ENCODE peak calls at places on chromosomes 2 and 18, in nine cellular contexts. P, J, X, G, V, Z, R, T and B are unnamed samples.

GRCh38 chr18:75110846-75111415 is 98.0 kb downstream of the PTGR3 start:
- DNase-seq in P (no peak), J (no peak), X (no peak), G (no peak), V (no peak), Z (no peak), R (no peak), T (no peak), B (no peak)

GRCh38 chr2:55232863-55233657 is 572 bp downstream of the RPS27A start:
- DNase-seq in P (peak; percentile 53), J (peak; percentile 79), X (no peak), G (no peak), V (peak; percentile 33), Z (peak; percentile 22), R (peak; percentile 67), T (peak; percentile 70), B (no peak)

GRCh38 chr18:45874501-45875184 is 49.2 kb downstream of the SIGLEC15 start:
- DNase-seq in P (peak; percentile 47), J (no peak), X (no peak), G (no peak), V (peak; percentile 56), Z (no peak), R (peak; percentile 84), T (peak; percentile 56), B (no peak)

GRCh38 chr18:40313030-40313642 is 1641.9 kb upstream of the PIK3C3 start:
- DNase-seq in P (no peak), J (no peak), X (no peak), G (no peak), V (peak; percentile 5), Z (no peak), R (no peak), T (no peak), B (no peak)

GRCh38 chr2:175111200-175111657 is 56.8 kb downstream of the ATF2 start:
- DNase-seq in P (no peak), J (no peak), X (no peak), G (no peak), V (peak; percentile 39), Z (no peak), R (no peak), T (peak; percentile 28), B (no peak)

GRCh38 chr2:74675090-74675489 is 21.0 kb downstream of the SEMA4F start:
- DNase-seq in P (no peak), J (no peak), X (no peak), G (peak; percentile 35), V (no peak), Z (no peak), R (no peak), T (no peak), B (no peak)

GRCh38 chr18:770583-770961 is 41.5 kb downstream of the YES1 start:
- DNase-seq in P (no peak), J (no peak), X (no peak), G (no peak), V (no peak), Z (no peak), R (no peak), T (no peak), B (no peak)

GRCh38 chr2:88545118-88545517 is 82.1 kb downstream of the EIF2AK3 start:
- DNase-seq in P (no peak), J (no peak), X (no peak), G (peak; percentile 54), V (peak; percentile 21), Z (no peak), R (peak; percentile 13), T (no peak), B (no peak)